ENCODE peak calls at places on chromosomes 5 and 9, in five cellular contexts. A is HEK293T, X is SK-N-SH, F is K562, R is HepG2. D is an unnamed sample.
A peak's percentile ranks its signal among the peaks of the same experiment; 100 is the strongest.

GRCh38 chr9:91092214-91092613 is 269.5 kb downstream of the AUH start:
- DNase-seq in A (no peak), X (no peak), F (no peak), R (no peak), D (no peak)

GRCh38 chr9:78812665-78813064 is 515.7 kb downstream of the PSAT1 start:
- DNase-seq in A (no peak), X (no peak), F (no peak), R (no peak), D (no peak)

GRCh38 chr9:70566066-70566465 is 151.6 kb upstream of the KLF9 start:
- DNase-seq in A (no peak), X (no peak), F (no peak), R (no peak), D (no peak)

GRCh38 chr5:111447822-111448221 is 64.5 kb downstream of the STARD4 start:
- DNase-seq in A (no peak), X (no peak), F (no peak), R (no peak), D (no peak)

GRCh38 chr5:81344736-81345135 is 43.3 kb downstream of the ZCCHC9 start:
- DNase-seq in A (no peak), X (no peak), F (no peak), R (no peak), D (no peak)

GRCh38 chr9:2677927-2678889 is 39.1 kb upstream of the KCNV2 start:
- DNase-seq in A (no peak), X (no peak), F (no peak), R (no peak), D (no peak)

GRCh38 chr5:174532453-174533126 is 191.8 kb upstream of the MSX2 start:
- DNase-seq in A (peak; percentile 93), X (peak; percentile 48), F (peak; percentile 89), R (peak; percentile 21), D (no peak)

GRCh38 chr9:90965141-90965910 is 163.7 kb downstream of the SYK start:
- DNase-seq in A (no peak), X (no peak), F (no peak), R (no peak), D (no peak)

GRCh38 chr5:154758501-154758900 is 3.3 kb downstream of the LARP1 start:
- DNase-seq in A (no peak), X (no peak), F (no peak), R (no peak), D (no peak)

GRCh38 chr5:132748522-132749000 is 1.3 kb downstream of the CCNI2 start:
- DNase-seq in A (peak; percentile 2), X (peak; percentile 4), F (no peak), R (no peak), D (no peak)
- TF ChIP-seq FOXM1 in A (no peak), X (no peak), F (no peak), R (no peak), D (no peak)

DNA sequence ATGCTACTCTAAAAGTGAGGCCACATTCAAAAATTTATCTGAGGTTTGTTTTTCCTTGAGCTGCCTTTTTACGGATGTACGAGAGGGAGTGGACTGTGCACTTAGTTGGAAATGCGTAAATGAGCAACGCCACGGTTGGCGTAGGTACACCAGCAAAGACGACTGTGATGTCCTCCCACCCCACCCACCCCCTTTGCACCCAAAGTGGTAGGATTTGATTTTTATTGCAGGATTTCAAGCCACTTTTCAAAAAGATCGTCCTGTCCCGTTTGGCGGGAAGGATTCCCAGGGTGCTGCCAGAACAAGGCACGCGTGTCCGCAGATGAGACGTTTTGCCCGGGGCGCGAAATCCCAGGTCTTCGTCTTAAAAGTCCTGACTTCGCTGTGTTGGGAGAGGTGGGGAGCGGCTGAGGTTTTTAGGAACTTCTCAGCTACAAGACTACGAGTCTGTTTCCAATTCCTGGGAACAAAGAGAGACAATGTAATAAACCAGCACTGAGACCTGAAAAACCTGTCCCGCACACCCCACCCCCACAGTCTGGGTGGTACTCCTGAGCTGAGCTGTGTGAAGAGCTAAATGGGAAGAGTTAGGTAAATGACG is 1.0 kb upstream of the TLE1 start:
- DNase-seq in A (no peak), X (no peak), F (no peak), R (no peak), D (no peak)
- TF ChIP-seq FOXM1 in A (no peak), X (no peak), F (no peak), R (no peak), D (no peak)

DNA sequence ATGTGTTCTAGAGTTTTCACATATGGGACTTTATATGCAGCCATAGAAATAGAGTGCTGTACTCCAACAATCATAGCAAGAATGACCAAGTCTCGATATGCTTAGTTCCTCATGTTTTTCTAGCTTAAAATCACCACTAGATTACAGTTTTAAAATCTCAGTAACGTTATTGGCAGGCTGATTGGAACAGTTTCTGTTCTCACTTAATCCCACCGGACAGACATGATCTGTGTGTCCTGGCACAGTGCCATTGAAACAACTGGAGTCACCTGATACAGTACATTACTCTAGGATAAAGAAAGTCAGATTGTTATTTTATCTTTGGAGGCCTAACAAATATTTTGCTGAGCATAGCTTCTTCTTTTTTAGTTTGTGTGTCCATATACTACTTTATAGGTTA is 45.7 kb upstream of the ERBIN start:
- DNase-seq in A (no peak), X (no peak), F (no peak), R (no peak), D (no peak)
- TF ChIP-seq FOXM1 in A (no peak), X (no peak), F (no peak), R (no peak), D (no peak)

GRCh38 chr5:133936611-133937015 is 31.8 kb downstream of the C5orf15 start:
- DNase-seq in A (no peak), X (no peak), F (peak; percentile 86), R (no peak), D (no peak)

GRCh38 chr5:133934311-133934710 is 34.1 kb downstream of the C5orf15 start:
- DNase-seq in A (no peak), X (no peak), F (no peak), R (no peak), D (no peak)

GRCh38 chr5:133933670-133934295 is 34.6 kb downstream of the C5orf15 start:
- DNase-seq in A (no peak), X (no peak), F (no peak), R (no peak), D (no peak)

GRCh38 chr5:133933169-133933509 is 35.3 kb downstream of the C5orf15 start:
- DNase-seq in A (no peak), X (no peak), F (no peak), R (no peak), D (no peak)

DNA sequence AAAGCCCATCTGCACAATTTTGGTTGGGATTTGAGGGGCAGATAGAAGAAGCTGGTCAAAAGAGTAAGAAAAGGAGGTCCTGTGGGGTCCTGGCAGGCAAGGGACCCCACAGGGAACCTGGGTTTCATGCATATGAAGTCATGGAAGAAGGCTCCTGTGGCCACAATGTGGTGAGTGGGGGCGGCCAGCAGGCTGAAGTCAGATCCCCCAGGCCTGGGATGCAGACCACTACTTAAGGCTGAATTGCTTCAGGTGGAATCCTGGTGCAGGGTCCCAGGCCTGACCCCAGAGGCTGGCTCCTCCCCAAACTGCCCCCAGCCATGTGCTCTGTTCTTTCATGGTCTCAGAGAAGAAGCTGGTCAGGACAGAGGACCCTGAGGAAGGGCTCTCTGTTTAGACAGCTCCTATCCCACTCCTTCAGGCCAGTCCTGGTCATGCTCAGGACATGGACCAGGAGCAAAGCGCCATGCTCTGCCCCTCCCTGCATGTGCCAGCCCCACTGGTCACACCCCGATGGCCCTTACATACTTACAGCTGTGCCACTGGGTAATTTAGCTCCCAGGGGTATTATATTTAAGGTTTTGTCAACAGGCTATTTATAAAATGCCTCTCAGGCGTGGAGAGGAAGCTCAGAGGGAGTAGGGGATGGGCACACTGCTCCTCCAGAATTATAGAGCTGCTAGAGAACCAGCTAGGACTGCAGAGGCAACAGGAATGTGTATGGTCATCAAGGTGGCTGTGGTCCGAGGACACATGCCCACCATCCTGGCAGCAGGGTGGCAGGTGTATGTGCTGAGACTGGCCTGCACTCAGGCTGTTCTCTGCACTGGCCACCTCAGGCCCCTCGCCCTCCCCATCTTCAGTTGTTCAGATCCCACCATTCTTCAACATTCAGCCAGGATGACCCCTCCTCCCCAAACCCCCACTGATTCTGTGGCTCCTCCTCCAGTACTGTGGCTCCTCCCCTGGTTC is 33.3 kb downstream of the C5orf15 start:
- DNase-seq in A (no peak), X (no peak), F (no peak), R (no peak), D (no peak)
- TF ChIP-seq FOXM1 in A (no peak), X (no peak), F (no peak), R (no peak), D (no peak)

D was measured in GM12878.